ENCODE peak calls at places on chromosomes 1 and 21, in four cellular contexts. Q is thyroid gland, M is brain microvascular endothelial cell, V is fibroblast of lung. J is an unnamed sample.

GRCh38 chr1:153548722-153549695 is at the start of gene S100A3:
- DNase-seq in Q (no peak), M (peak; percentile 73), V (peak; percentile 84), J (peak; percentile 38)

GRCh38 chr1:10704383-10704882 is 92.0 kb downstream of the CASZ1 start:
- DNase-seq in Q (no peak), M (no peak), V (no peak), J (peak; percentile 62)

GRCh38 chr1:237386362-237387143 is 344.6 kb downstream of the RYR2 start:
- DNase-seq in Q (no peak), M (no peak), V (peak; percentile 67), J (no peak)

GRCh38 chr1:28581531-28582247 is 10.4 kb upstream of the RAB42 start:
- DNase-seq in Q (peak; percentile 95), M (peak; percentile 96), V (peak; percentile 96), J (peak; percentile 97)

GRCh38 chr1:158506369-158506987 is 34.5 kb downstream of the OR10R2 start:
- DNase-seq in Q (no peak), M (peak; percentile 21), V (no peak), J (peak; percentile 8)

GRCh38 chr1:62076286-62076685 is 118.4 kb upstream of the L1TD1 start:
- DNase-seq in Q (no peak), M (peak; percentile 77), V (peak; percentile 92), J (no peak)

GRCh38 chr21:32572574-32573420 is 12.5 kb downstream of the TCP10L start:
- DNase-seq in Q (no peak), M (no peak), V (no peak), J (peak; percentile 54)

GRCh38 chr1:167272375-167272957 is 51.8 kb downstream of the POU2F1 start:
- DNase-seq in Q (no peak), M (no peak), V (no peak), J (no peak)

GRCh38 chr1:211525101-211525676 is 33.2 kb upstream of the RD3 start:
- DNase-seq in Q (no peak), M (no peak), V (no peak), J (no peak)

GRCh38 chr1:205450448-205450847 is 5.4 kb downstream of the BLACAT1 start:
- DNase-seq in Q (peak; percentile 36), M (no peak), V (no peak), J (no peak)

GRCh38 chr1:55727010-55727409 is 511.8 kb upstream of the USP24 start:
- DNase-seq in Q (no peak), M (peak; percentile 50), V (peak; percentile 70), J (no peak)

GRCh38 chr21:42038826-42039425 is 28.8 kb upstream of the ZBTB21 start:
- DNase-seq in Q (no peak), M (no peak), V (peak; percentile 90), J (peak; percentile 63)

GRCh38 chr1:47440849-47441170 is 3.0 kb downstream of the FOXD2 start:
- DNase-seq in Q (no peak), M (no peak), V (no peak), J (no peak)

GRCh38 chr1:45673956-45674355 is 12.4 kb downstream of the GPBP1L1 start:
- DNase-seq in Q (no peak), M (no peak), V (peak; percentile 40), J (no peak)

GRCh38 chr1:15088146-15089025 is 65.2 kb upstream of the TMEM51 start:
- DNase-seq in Q (no peak), M (no peak), V (peak; percentile 61), J (peak; percentile 10)

GRCh38 chr1:231626951-231627614 is 493 bp downstream of the DISC1 start:
- DNase-seq in Q (peak; percentile 65), M (peak; percentile 30), V (peak; percentile 37), J (peak; percentile 57)

GRCh38 chr1:33387512-33388079 is 43.3 kb downstream of the PHC2 start:
- DNase-seq in Q (no peak), M (peak; percentile 93), V (peak; percentile 87), J (no peak)

GRCh38 chr1:193408782-193409293 is 222.4 kb upstream of the B3GALT2 start:
- DNase-seq in Q (peak; percentile 85), M (peak; percentile 99), V (peak; percentile 54), J (peak; percentile 94)

GRCh38 chr1:46173361-46173856 is 1.5 kb upstream of the TSPAN1 start:
- DNase-seq in Q (no peak), M (peak; percentile 43), V (peak; percentile 32), J (no peak)

GRCh38 chr1:62621907-62622306 is 24.6 kb downstream of the ANGPTL3 start:
- DNase-seq in Q (no peak), M (peak; percentile 95), V (peak; percentile 97), J (peak; percentile 14)

GRCh38 chr1:118247593-118247992 is 62.6 kb upstream of the SPAG17 start:
- DNase-seq in Q (no peak), M (peak; percentile 25), V (peak; percentile 4), J (peak; percentile 5)

GRCh38 chr1:73778511-73778910 is 419.5 kb downstream of the LRRIQ3 start:
- DNase-seq in Q (no peak), M (no peak), V (no peak), J (no peak)

GRCh38 chr1:196877964-196878363 is 9.9 kb upstream of the CFHR4 start:
- DNase-seq in Q (no peak), M (no peak), V (peak; percentile 20), J (no peak)

GRCh38 chr1:214678386-214678785 is 75.4 kb downstream of the CENPF start:
- DNase-seq in Q (no peak), M (peak; percentile 37), V (no peak), J (no peak)

GRCh38 chr1:27513958-27514357 is 24.0 kb upstream of the WASF2 start:
- DNase-seq in Q (no peak), M (no peak), V (no peak), J (peak; percentile 32)

GRCh38 chr1:109499661-109500536 is 6.0 kb downstream of the CYB561D1 start:
- DNase-seq in Q (no peak), M (peak; percentile 26), V (peak; percentile 38), J (peak; percentile 74)

GRCh38 chr1:232274236-232274855 is 355.6 kb downstream of the SIPA1L2 start:
- DNase-seq in Q (no peak), M (no peak), V (peak; percentile 3), J (no peak)

GRCh38 chr1:12005488-12006166 is 13.7 kb upstream of the MIIP start:
- DNase-seq in Q (peak; percentile 10), M (no peak), V (no peak), J (no peak)

GRCh38 chr1:32115496-32115895 is 7.6 kb downstream of the KPNA6 start:
- DNase-seq in Q (no peak), M (no peak), V (no peak), J (no peak)

GRCh38 chr1:78687914-78688313 is 38.3 kb downstream of the IFI44 start:
- DNase-seq in Q (no peak), M (no peak), V (peak; percentile 8), J (no peak)

GRCh38 chr1:248841702-248842395 is 3.8 kb downstream of the ZNF672 start:
- DNase-seq in Q (peak; percentile 64), M (peak; percentile 58), V (peak; percentile 72), J (peak; percentile 44)

GRCh38 chr1:92858564-92859399 is 26.9 kb downstream of the RPL5 start:
- DNase-seq in Q (peak; percentile 37), M (peak; percentile 79), V (peak; percentile 91), J (peak; percentile 74)
- H3K4me3 ChIP-seq in Q (no peak overlapping the region), M (no peak overlapping the region), V (no peak overlapping the region), J (no peak overlapping the region)

DNA sequence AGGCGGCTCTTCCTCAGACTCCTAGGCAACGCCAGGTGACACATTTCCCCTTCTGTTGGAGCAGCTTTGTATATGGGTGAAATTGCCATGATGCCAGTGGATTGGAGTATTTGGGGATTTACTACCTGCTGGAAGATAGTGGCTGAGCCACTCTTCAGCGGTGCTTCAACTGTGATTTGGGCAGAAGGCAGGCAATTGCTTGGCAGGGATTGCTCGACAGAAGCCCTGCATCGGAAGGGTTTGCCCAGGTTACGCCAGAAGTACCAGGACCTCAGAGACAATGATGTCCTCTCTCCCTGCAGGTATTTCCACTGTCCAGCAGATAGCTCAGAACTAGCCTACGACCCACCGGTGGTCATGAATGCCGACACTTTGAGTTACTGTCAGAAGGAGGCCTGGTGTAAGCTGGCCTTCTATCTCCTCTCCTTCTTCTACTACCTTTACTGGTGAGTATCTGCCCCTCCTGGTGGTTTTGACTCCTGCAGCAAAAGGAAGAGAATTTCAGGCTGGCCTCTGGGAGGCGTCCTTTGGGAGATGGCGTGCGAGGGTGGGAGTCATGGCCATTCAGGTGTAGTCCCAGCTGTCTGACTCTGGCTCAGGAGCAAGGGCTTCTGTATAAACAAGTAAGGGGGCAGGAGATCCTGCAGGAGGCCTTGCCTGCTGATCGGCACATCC is 118.3 kb downstream of the CNIH3 start:
- DNase-seq in Q (no peak), M (no peak), V (no peak), J (no peak)
- TF ChIP-seq CTCF in Q (no peak), M (peak; percentile 28), V (no peak), J (no peak)

GRCh38 chr1:241799414-241799813 is 48.6 kb upstream of the EXO1 start:
- DNase-seq in Q (no peak), M (no peak), V (peak; percentile 51), J (no peak)

GRCh38 chr1:241800640-241801039 is 47.4 kb upstream of the EXO1 start:
- DNase-seq in Q (no peak), M (no peak), V (no peak), J (no peak)

GRCh38 chr1:241808265-241808664 is 39.7 kb upstream of the EXO1 start:
- DNase-seq in Q (no peak), M (no peak), V (peak; percentile 90), J (no peak)

GRCh38 chr1:241802849-241803248 is 45.2 kb upstream of the EXO1 start:
- DNase-seq in Q (no peak), M (no peak), V (no peak), J (no peak)
- H3K27me3 ChIP-seq in Q (no peaks in the 10 kb centered on the region), M (no peaks in the 10 kb centered on the region), V (no peaks in the 10 kb centered on the region), J (no peaks in the 10 kb centered on the region)

GRCh38 chr1:6580119-6580587 is 359 bp downstream of the ZBTB48 start:
- DNase-seq in Q (no peak), M (no peak), V (no peak), J (no peak)
- H3K4me3 ChIP-seq in Q (peak overlapping the region; percentile 85), M (peak overlapping the region; percentile 82), V (peak overlapping the region; percentile 79), J (peak overlapping the region; percentile 96)

GRCh38 chr1:202274611-202275010 is 67.1 kb downstream of the UBE2T start:
- DNase-seq in Q (no peak), M (peak; percentile 43), V (no peak), J (peak; percentile 21)
- TF ChIP-seq CTCF in Q (no peak), M (peak; percentile 79), V (peak; percentile 31), J (no peak)

GRCh38 chr1:201088395-201088794 is 23.8 kb downstream of the CACNA1S start:
- DNase-seq in Q (no peak), M (no peak), V (no peak), J (no peak)

GRCh38 chr1:201091256-201091655 is 21.0 kb downstream of the CACNA1S start:
- DNase-seq in Q (no peak), M (no peak), V (no peak), J (no peak)

GRCh38 chr1:201088901-201089525 is 23.2 kb downstream of the CACNA1S start:
- DNase-seq in Q (no peak), M (no peak), V (no peak), J (no peak)

GRCh38 chr1:201090536-201090935 is 21.7 kb downstream of the CACNA1S start:
- DNase-seq in Q (no peak), M (no peak), V (no peak), J (no peak)

GRCh38 chr1:201089621-201090020 is 22.6 kb downstream of the CACNA1S start:
- DNase-seq in Q (no peak), M (no peak), V (no peak), J (no peak)
- H3K27me3 ChIP-seq in Q (no peaks in the 10 kb centered on the region), M (peaks cover 2% of the 10 kb centered on the region), V (peaks cover 20% of the 10 kb centered on the region), J (no peaks in the 10 kb centered on the region)